ENCODE peak calls at places on chromosomes 16 and 17, in ten cellular contexts. One of them, this sample, is unnamed.

GRCh38 chr17:33385713-33386112 is 92.6 kb upstream of the ASIC2 start:
- DNase-seq in stimulated activated CD8-positive, alpha-beta memory T cell treated with anti-CD3 and anti-CD28 coated beads, Interleukin-7, amount 100 ng/mL, for 1 hour: no peak
- DNase-seq in NCI-H1417: no peak
- DNase-seq in activated CD8-positive, alpha-beta memory T cell treated with anti-CD3 and anti-CD28 coated beads for 24 hours: no peak
- DNase-seq in kidney glomerular epithelial cell: no peak
- DNase-seq in activated CD4-positive, alpha-beta T cell treated with anti-CD3 and anti-CD28 coated beads for 36 hours: no peak
- DNase-seq in nephron progenitor cell: no peak
- DNase-seq in ureter: no peak
- DNase-seq in CD4-positive, alpha-beta T cell: no peak
- DNase-seq in BJ: no peak
- DNase-seq in this sample: no peak

GRCh38 chr16:14335297-14335696 is 264.2 kb downstream of the MRTFB start:
- DNase-seq in stimulated activated CD8-positive, alpha-beta memory T cell treated with anti-CD3 and anti-CD28 coated beads, Interleukin-7, amount 100 ng/mL, for 1 hour: no peak
- DNase-seq in NCI-H1417: no peak
- DNase-seq in activated CD8-positive, alpha-beta memory T cell treated with anti-CD3 and anti-CD28 coated beads for 24 hours: no peak
- DNase-seq in kidney glomerular epithelial cell: no peak
- DNase-seq in activated CD4-positive, alpha-beta T cell treated with anti-CD3 and anti-CD28 coated beads for 36 hours: no peak
- DNase-seq in nephron progenitor cell: no peak
- DNase-seq in ureter: no peak
- DNase-seq in CD4-positive, alpha-beta T cell: no peak
- DNase-seq in BJ: no peak
- DNase-seq in this sample: no peak

GRCh38 chr17:28896884-28897768 is at the start of gene FLOT2:
- DNase-seq in stimulated activated CD8-positive, alpha-beta memory T cell treated with anti-CD3 and anti-CD28 coated beads, Interleukin-7, amount 100 ng/mL, for 1 hour: peak
- DNase-seq in NCI-H1417: peak
- DNase-seq in activated CD8-positive, alpha-beta memory T cell treated with anti-CD3 and anti-CD28 coated beads for 24 hours: peak
- DNase-seq in kidney glomerular epithelial cell: no peak
- DNase-seq in activated CD4-positive, alpha-beta T cell treated with anti-CD3 and anti-CD28 coated beads for 36 hours: peak
- DNase-seq in nephron progenitor cell: peak
- DNase-seq in ureter: peak
- DNase-seq in CD4-positive, alpha-beta T cell: peak
- DNase-seq in BJ: no peak
- DNase-seq in this sample: peak

GRCh38 chr17:1495265-1495664 is 2.8 kb upstream of the MYO1C start:
- DNase-seq in stimulated activated CD8-positive, alpha-beta memory T cell treated with anti-CD3 and anti-CD28 coated beads, Interleukin-7, amount 100 ng/mL, for 1 hour: no peak
- DNase-seq in NCI-H1417: no peak
- DNase-seq in activated CD8-positive, alpha-beta memory T cell treated with anti-CD3 and anti-CD28 coated beads for 24 hours: no peak
- DNase-seq in kidney glomerular epithelial cell: no peak
- DNase-seq in activated CD4-positive, alpha-beta T cell treated with anti-CD3 and anti-CD28 coated beads for 36 hours: no peak
- DNase-seq in nephron progenitor cell: no peak
- DNase-seq in ureter: peak
- DNase-seq in CD4-positive, alpha-beta T cell: no peak
- DNase-seq in BJ: no peak
- DNase-seq in this sample: no peak

GRCh38 chr16:50598256-50598894 is 50.2 kb downstream of the NKD1 start:
- DNase-seq in stimulated activated CD8-positive, alpha-beta memory T cell treated with anti-CD3 and anti-CD28 coated beads, Interleukin-7, amount 100 ng/mL, for 1 hour: no peak
- DNase-seq in NCI-H1417: no peak
- DNase-seq in activated CD8-positive, alpha-beta memory T cell treated with anti-CD3 and anti-CD28 coated beads for 24 hours: no peak
- DNase-seq in kidney glomerular epithelial cell: no peak
- DNase-seq in activated CD4-positive, alpha-beta T cell treated with anti-CD3 and anti-CD28 coated beads for 36 hours: no peak
- DNase-seq in nephron progenitor cell: no peak
- DNase-seq in ureter: no peak
- DNase-seq in CD4-positive, alpha-beta T cell: no peak
- DNase-seq in BJ: no peak
- DNase-seq in this sample: no peak

GRCh38 chr17:43976956-43977837 is 23.5 kb upstream of the PYY start:
- DNase-seq in stimulated activated CD8-positive, alpha-beta memory T cell treated with anti-CD3 and anti-CD28 coated beads, Interleukin-7, amount 100 ng/mL, for 1 hour: no peak
- DNase-seq in NCI-H1417: no peak
- DNase-seq in activated CD8-positive, alpha-beta memory T cell treated with anti-CD3 and anti-CD28 coated beads for 24 hours: no peak
- DNase-seq in kidney glomerular epithelial cell: no peak
- DNase-seq in activated CD4-positive, alpha-beta T cell treated with anti-CD3 and anti-CD28 coated beads for 36 hours: no peak
- DNase-seq in nephron progenitor cell: no peak
- DNase-seq in ureter: no peak
- DNase-seq in CD4-positive, alpha-beta T cell: no peak
- DNase-seq in BJ: no peak
- DNase-seq in this sample: no peak

GRCh38 chr17:2996208-2996855 is 67.1 kb downstream of the OR1D5 start:
- DNase-seq in stimulated activated CD8-positive, alpha-beta memory T cell treated with anti-CD3 and anti-CD28 coated beads, Interleukin-7, amount 100 ng/mL, for 1 hour: no peak
- DNase-seq in NCI-H1417: no peak
- DNase-seq in activated CD8-positive, alpha-beta memory T cell treated with anti-CD3 and anti-CD28 coated beads for 24 hours: no peak
- DNase-seq in kidney glomerular epithelial cell: no peak
- DNase-seq in activated CD4-positive, alpha-beta T cell treated with anti-CD3 and anti-CD28 coated beads for 36 hours: no peak
- DNase-seq in nephron progenitor cell: no peak
- DNase-seq in ureter: no peak
- DNase-seq in CD4-positive, alpha-beta T cell: no peak
- DNase-seq in BJ: no peak
- DNase-seq in this sample: peak

GRCh38 chr16:8686879-8687278 is 12.5 kb downstream of the ABAT start:
- DNase-seq in stimulated activated CD8-positive, alpha-beta memory T cell treated with anti-CD3 and anti-CD28 coated beads, Interleukin-7, amount 100 ng/mL, for 1 hour: no peak
- DNase-seq in NCI-H1417: no peak
- DNase-seq in activated CD8-positive, alpha-beta memory T cell treated with anti-CD3 and anti-CD28 coated beads for 24 hours: no peak
- DNase-seq in kidney glomerular epithelial cell: no peak
- DNase-seq in activated CD4-positive, alpha-beta T cell treated with anti-CD3 and anti-CD28 coated beads for 36 hours: no peak
- DNase-seq in nephron progenitor cell: no peak
- DNase-seq in ureter: no peak
- DNase-seq in CD4-positive, alpha-beta T cell: no peak
- DNase-seq in BJ: no peak
- DNase-seq in this sample: no peak

GRCh38 chr17:8572767-8573166 is 57.8 kb downstream of the MYH10 start:
- DNase-seq in stimulated activated CD8-positive, alpha-beta memory T cell treated with anti-CD3 and anti-CD28 coated beads, Interleukin-7, amount 100 ng/mL, for 1 hour: no peak
- DNase-seq in NCI-H1417: no peak
- DNase-seq in activated CD8-positive, alpha-beta memory T cell treated with anti-CD3 and anti-CD28 coated beads for 24 hours: no peak
- DNase-seq in kidney glomerular epithelial cell: no peak
- DNase-seq in activated CD4-positive, alpha-beta T cell treated with anti-CD3 and anti-CD28 coated beads for 36 hours: no peak
- DNase-seq in nephron progenitor cell: no peak
- DNase-seq in ureter: no peak
- DNase-seq in CD4-positive, alpha-beta T cell: no peak
- DNase-seq in BJ: no peak
- DNase-seq in this sample: no peak

GRCh38 chr17:15257316-15257925 is 7.7 kb downstream of the PMP22 start:
- DNase-seq in stimulated activated CD8-positive, alpha-beta memory T cell treated with anti-CD3 and anti-CD28 coated beads, Interleukin-7, amount 100 ng/mL, for 1 hour: peak
- DNase-seq in NCI-H1417: peak
- DNase-seq in activated CD8-positive, alpha-beta memory T cell treated with anti-CD3 and anti-CD28 coated beads for 24 hours: peak
- DNase-seq in kidney glomerular epithelial cell: peak
- DNase-seq in activated CD4-positive, alpha-beta T cell treated with anti-CD3 and anti-CD28 coated beads for 36 hours: peak
- DNase-seq in nephron progenitor cell: peak
- DNase-seq in ureter: peak
- DNase-seq in CD4-positive, alpha-beta T cell: peak
- DNase-seq in BJ: peak
- DNase-seq in this sample: peak

GRCh38 chr17:50890675-50891516 is 24.7 kb upstream of the TOB1 start:
- DNase-seq in stimulated activated CD8-positive, alpha-beta memory T cell treated with anti-CD3 and anti-CD28 coated beads, Interleukin-7, amount 100 ng/mL, for 1 hour: no peak
- DNase-seq in NCI-H1417: no peak
- DNase-seq in activated CD8-positive, alpha-beta memory T cell treated with anti-CD3 and anti-CD28 coated beads for 24 hours: no peak
- DNase-seq in kidney glomerular epithelial cell: no peak
- DNase-seq in activated CD4-positive, alpha-beta T cell treated with anti-CD3 and anti-CD28 coated beads for 36 hours: no peak
- DNase-seq in nephron progenitor cell: no peak
- DNase-seq in ureter: no peak
- DNase-seq in CD4-positive, alpha-beta T cell: no peak
- DNase-seq in BJ: no peak
- DNase-seq in this sample: no peak

GRCh38 chr17:35214631-35215273 is 20.6 kb upstream of the SLC35G3 start:
- DNase-seq in stimulated activated CD8-positive, alpha-beta memory T cell treated with anti-CD3 and anti-CD28 coated beads, Interleukin-7, amount 100 ng/mL, for 1 hour: no peak
- DNase-seq in NCI-H1417: no peak
- DNase-seq in activated CD8-positive, alpha-beta memory T cell treated with anti-CD3 and anti-CD28 coated beads for 24 hours: peak
- DNase-seq in kidney glomerular epithelial cell: no peak
- DNase-seq in activated CD4-positive, alpha-beta T cell treated with anti-CD3 and anti-CD28 coated beads for 36 hours: peak
- DNase-seq in nephron progenitor cell: no peak
- DNase-seq in ureter: no peak
- DNase-seq in CD4-positive, alpha-beta T cell: peak
- DNase-seq in BJ: no peak
- DNase-seq in this sample: no peak

GRCh38 chr16:71645450-71645849 is 19.5 kb downstream of the MARVELD3 start:
- DNase-seq in stimulated activated CD8-positive, alpha-beta memory T cell treated with anti-CD3 and anti-CD28 coated beads, Interleukin-7, amount 100 ng/mL, for 1 hour: no peak
- DNase-seq in NCI-H1417: no peak
- DNase-seq in activated CD8-positive, alpha-beta memory T cell treated with anti-CD3 and anti-CD28 coated beads for 24 hours: no peak
- DNase-seq in kidney glomerular epithelial cell: peak
- DNase-seq in activated CD4-positive, alpha-beta T cell treated with anti-CD3 and anti-CD28 coated beads for 36 hours: peak
- DNase-seq in nephron progenitor cell: no peak
- DNase-seq in ureter: no peak
- DNase-seq in CD4-positive, alpha-beta T cell: no peak
- DNase-seq in BJ: no peak
- DNase-seq in this sample: peak

GRCh38 chr16:68005786-68006286 is 6.6 kb upstream of the DPEP2 start:
- DNase-seq in stimulated activated CD8-positive, alpha-beta memory T cell treated with anti-CD3 and anti-CD28 coated beads, Interleukin-7, amount 100 ng/mL, for 1 hour: no peak
- DNase-seq in NCI-H1417: no peak
- DNase-seq in activated CD8-positive, alpha-beta memory T cell treated with anti-CD3 and anti-CD28 coated beads for 24 hours: peak
- DNase-seq in kidney glomerular epithelial cell: no peak
- DNase-seq in activated CD4-positive, alpha-beta T cell treated with anti-CD3 and anti-CD28 coated beads for 36 hours: peak
- DNase-seq in nephron progenitor cell: no peak
- DNase-seq in ureter: peak
- DNase-seq in CD4-positive, alpha-beta T cell: peak
- DNase-seq in BJ: no peak
- DNase-seq in this sample: no peak

GRCh38 chr17:57138030-57138911 is 53.2 kb downstream of the AKAP1 start:
- DNase-seq in stimulated activated CD8-positive, alpha-beta memory T cell treated with anti-CD3 and anti-CD28 coated beads, Interleukin-7, amount 100 ng/mL, for 1 hour: no peak
- DNase-seq in NCI-H1417: no peak
- DNase-seq in activated CD8-positive, alpha-beta memory T cell treated with anti-CD3 and anti-CD28 coated beads for 24 hours: no peak
- DNase-seq in kidney glomerular epithelial cell: no peak
- DNase-seq in activated CD4-positive, alpha-beta T cell treated with anti-CD3 and anti-CD28 coated beads for 36 hours: no peak
- DNase-seq in nephron progenitor cell: no peak
- DNase-seq in ureter: no peak
- DNase-seq in CD4-positive, alpha-beta T cell: no peak
- DNase-seq in BJ: no peak
- DNase-seq in this sample: no peak

GRCh38 chr16:79994413-79994812 is 393.9 kb upstream of the MAF start:
- DNase-seq in stimulated activated CD8-positive, alpha-beta memory T cell treated with anti-CD3 and anti-CD28 coated beads, Interleukin-7, amount 100 ng/mL, for 1 hour: no peak
- DNase-seq in NCI-H1417: no peak
- DNase-seq in activated CD8-positive, alpha-beta memory T cell treated with anti-CD3 and anti-CD28 coated beads for 24 hours: no peak
- DNase-seq in kidney glomerular epithelial cell: no peak
- DNase-seq in activated CD4-positive, alpha-beta T cell treated with anti-CD3 and anti-CD28 coated beads for 36 hours: no peak
- DNase-seq in nephron progenitor cell: no peak
- DNase-seq in ureter: no peak
- DNase-seq in CD4-positive, alpha-beta T cell: no peak
- DNase-seq in BJ: no peak
- DNase-seq in this sample: no peak

GRCh38 chr16:58034786-58035185 is 9.2 kb downstream of the MMP15 start:
- DNase-seq in stimulated activated CD8-positive, alpha-beta memory T cell treated with anti-CD3 and anti-CD28 coated beads, Interleukin-7, amount 100 ng/mL, for 1 hour: no peak
- DNase-seq in NCI-H1417: no peak
- DNase-seq in activated CD8-positive, alpha-beta memory T cell treated with anti-CD3 and anti-CD28 coated beads for 24 hours: no peak
- DNase-seq in kidney glomerular epithelial cell: no peak
- DNase-seq in activated CD4-positive, alpha-beta T cell treated with anti-CD3 and anti-CD28 coated beads for 36 hours: no peak
- DNase-seq in nephron progenitor cell: no peak
- DNase-seq in ureter: no peak
- DNase-seq in CD4-positive, alpha-beta T cell: no peak
- DNase-seq in BJ: no peak
- DNase-seq in this sample: no peak

GRCh38 chr16:3171855-3172593 is 16.0 kb upstream of the OR1F1 start:
- DNase-seq in stimulated activated CD8-positive, alpha-beta memory T cell treated with anti-CD3 and anti-CD28 coated beads, Interleukin-7, amount 100 ng/mL, for 1 hour: no peak
- DNase-seq in NCI-H1417: no peak
- DNase-seq in activated CD8-positive, alpha-beta memory T cell treated with anti-CD3 and anti-CD28 coated beads for 24 hours: peak
- DNase-seq in kidney glomerular epithelial cell: peak
- DNase-seq in activated CD4-positive, alpha-beta T cell treated with anti-CD3 and anti-CD28 coated beads for 36 hours: peak
- DNase-seq in nephron progenitor cell: peak
- DNase-seq in ureter: no peak
- DNase-seq in CD4-positive, alpha-beta T cell: no peak
- DNase-seq in BJ: no peak
- DNase-seq in this sample: peak

GRCh38 chr16:68359398-68360191 is 48.8 kb downstream of the PRMT7 start:
- DNase-seq in stimulated activated CD8-positive, alpha-beta memory T cell treated with anti-CD3 and anti-CD28 coated beads, Interleukin-7, amount 100 ng/mL, for 1 hour: no peak
- DNase-seq in NCI-H1417: no peak
- DNase-seq in activated CD8-positive, alpha-beta memory T cell treated with anti-CD3 and anti-CD28 coated beads for 24 hours: no peak
- DNase-seq in kidney glomerular epithelial cell: no peak
- DNase-seq in activated CD4-positive, alpha-beta T cell treated with anti-CD3 and anti-CD28 coated beads for 36 hours: no peak
- DNase-seq in nephron progenitor cell: no peak
- DNase-seq in ureter: no peak
- DNase-seq in CD4-positive, alpha-beta T cell: no peak
- DNase-seq in BJ: no peak
- DNase-seq in this sample: no peak

GRCh38 chr17:71188811-71189492 is 931.9 kb upstream of the SOX9 start:
- DNase-seq in stimulated activated CD8-positive, alpha-beta memory T cell treated with anti-CD3 and anti-CD28 coated beads, Interleukin-7, amount 100 ng/mL, for 1 hour: no peak
- DNase-seq in NCI-H1417: no peak
- DNase-seq in activated CD8-positive, alpha-beta memory T cell treated with anti-CD3 and anti-CD28 coated beads for 24 hours: no peak
- DNase-seq in kidney glomerular epithelial cell: peak
- DNase-seq in activated CD4-positive, alpha-beta T cell treated with anti-CD3 and anti-CD28 coated beads for 36 hours: no peak
- DNase-seq in nephron progenitor cell: no peak
- DNase-seq in ureter: no peak
- DNase-seq in CD4-positive, alpha-beta T cell: no peak
- DNase-seq in BJ: peak
- DNase-seq in this sample: peak

GRCh38 chr17:1630662-1631061 is 2.0 kb upstream of the SLC43A2 start:
- DNase-seq in stimulated activated CD8-positive, alpha-beta memory T cell treated with anti-CD3 and anti-CD28 coated beads, Interleukin-7, amount 100 ng/mL, for 1 hour: no peak
- DNase-seq in NCI-H1417: no peak
- DNase-seq in activated CD8-positive, alpha-beta memory T cell treated with anti-CD3 and anti-CD28 coated beads for 24 hours: no peak
- DNase-seq in kidney glomerular epithelial cell: no peak
- DNase-seq in activated CD4-positive, alpha-beta T cell treated with anti-CD3 and anti-CD28 coated beads for 36 hours: no peak
- DNase-seq in nephron progenitor cell: no peak
- DNase-seq in ureter: no peak
- DNase-seq in CD4-positive, alpha-beta T cell: no peak
- DNase-seq in BJ: no peak
- DNase-seq in this sample: no peak

GRCh38 chr17:46841561-46842379 is 9.6 kb upstream of the WNT9B start:
- DNase-seq in stimulated activated CD8-positive, alpha-beta memory T cell treated with anti-CD3 and anti-CD28 coated beads, Interleukin-7, amount 100 ng/mL, for 1 hour: no peak
- DNase-seq in NCI-H1417: no peak
- DNase-seq in activated CD8-positive, alpha-beta memory T cell treated with anti-CD3 and anti-CD28 coated beads for 24 hours: peak
- DNase-seq in kidney glomerular epithelial cell: no peak
- DNase-seq in activated CD4-positive, alpha-beta T cell treated with anti-CD3 and anti-CD28 coated beads for 36 hours: peak
- DNase-seq in nephron progenitor cell: peak
- DNase-seq in ureter: no peak
- DNase-seq in CD4-positive, alpha-beta T cell: no peak
- DNase-seq in BJ: no peak
- DNase-seq in this sample: no peak

GRCh38 chr16:80759419-80760162 is 44.8 kb downstream of the CDYL2 start:
- DNase-seq in stimulated activated CD8-positive, alpha-beta memory T cell treated with anti-CD3 and anti-CD28 coated beads, Interleukin-7, amount 100 ng/mL, for 1 hour: no peak
- DNase-seq in NCI-H1417: no peak
- DNase-seq in activated CD8-positive, alpha-beta memory T cell treated with anti-CD3 and anti-CD28 coated beads for 24 hours: no peak
- DNase-seq in kidney glomerular epithelial cell: peak
- DNase-seq in activated CD4-positive, alpha-beta T cell treated with anti-CD3 and anti-CD28 coated beads for 36 hours: no peak
- DNase-seq in nephron progenitor cell: no peak
- DNase-seq in ureter: no peak
- DNase-seq in CD4-positive, alpha-beta T cell: no peak
- DNase-seq in BJ: no peak
- DNase-seq in this sample: no peak

GRCh38 chr16:4682616-4683254 is 10.6 kb upstream of the NUDT16L1 start:
- DNase-seq in stimulated activated CD8-positive, alpha-beta memory T cell treated with anti-CD3 and anti-CD28 coated beads, Interleukin-7, amount 100 ng/mL, for 1 hour: no peak
- DNase-seq in NCI-H1417: no peak
- DNase-seq in activated CD8-positive, alpha-beta memory T cell treated with anti-CD3 and anti-CD28 coated beads for 24 hours: peak
- DNase-seq in kidney glomerular epithelial cell: no peak
- DNase-seq in activated CD4-positive, alpha-beta T cell treated with anti-CD3 and anti-CD28 coated beads for 36 hours: peak
- DNase-seq in nephron progenitor cell: peak
- DNase-seq in ureter: no peak
- DNase-seq in CD4-positive, alpha-beta T cell: no peak
- DNase-seq in BJ: no peak
- DNase-seq in this sample: peak

GRCh38 chr16:11299865-11300559 is 18.9 kb upstream of the PRM1 start:
- DNase-seq in stimulated activated CD8-positive, alpha-beta memory T cell treated with anti-CD3 and anti-CD28 coated beads, Interleukin-7, amount 100 ng/mL, for 1 hour: no peak
- DNase-seq in NCI-H1417: no peak
- DNase-seq in activated CD8-positive, alpha-beta memory T cell treated with anti-CD3 and anti-CD28 coated beads for 24 hours: no peak
- DNase-seq in kidney glomerular epithelial cell: no peak
- DNase-seq in activated CD4-positive, alpha-beta T cell treated with anti-CD3 and anti-CD28 coated beads for 36 hours: no peak
- DNase-seq in nephron progenitor cell: no peak
- DNase-seq in ureter: no peak
- DNase-seq in CD4-positive, alpha-beta T cell: no peak
- DNase-seq in BJ: no peak
- DNase-seq in this sample: no peak

GRCh38 chr16:24986512-24987303 is 28.5 kb downstream of the ARHGAP17 start:
- DNase-seq in stimulated activated CD8-positive, alpha-beta memory T cell treated with anti-CD3 and anti-CD28 coated beads, Interleukin-7, amount 100 ng/mL, for 1 hour: no peak
- DNase-seq in NCI-H1417: no peak
- DNase-seq in activated CD8-positive, alpha-beta memory T cell treated with anti-CD3 and anti-CD28 coated beads for 24 hours: peak
- DNase-seq in kidney glomerular epithelial cell: no peak
- DNase-seq in activated CD4-positive, alpha-beta T cell treated with anti-CD3 and anti-CD28 coated beads for 36 hours: no peak
- DNase-seq in nephron progenitor cell: no peak
- DNase-seq in ureter: no peak
- DNase-seq in CD4-positive, alpha-beta T cell: no peak
- DNase-seq in BJ: peak
- DNase-seq in this sample: peak

GRCh38 chr17:65936013-65936412 is 255.9 kb downstream of the CEP112 start:
- DNase-seq in stimulated activated CD8-positive, alpha-beta memory T cell treated with anti-CD3 and anti-CD28 coated beads, Interleukin-7, amount 100 ng/mL, for 1 hour: no peak
- DNase-seq in NCI-H1417: no peak
- DNase-seq in activated CD8-positive, alpha-beta memory T cell treated with anti-CD3 and anti-CD28 coated beads for 24 hours: no peak
- DNase-seq in kidney glomerular epithelial cell: no peak
- DNase-seq in activated CD4-positive, alpha-beta T cell treated with anti-CD3 and anti-CD28 coated beads for 36 hours: no peak
- DNase-seq in nephron progenitor cell: no peak
- DNase-seq in ureter: no peak
- DNase-seq in CD4-positive, alpha-beta T cell: no peak
- DNase-seq in BJ: no peak
- DNase-seq in this sample: peak

GRCh38 chr17:28552201-28552999 is at the start of gene UNC119:
- DNase-seq in stimulated activated CD8-positive, alpha-beta memory T cell treated with anti-CD3 and anti-CD28 coated beads, Interleukin-7, amount 100 ng/mL, for 1 hour: peak
- DNase-seq in NCI-H1417: peak
- DNase-seq in activated CD8-positive, alpha-beta memory T cell treated with anti-CD3 and anti-CD28 coated beads for 24 hours: peak
- DNase-seq in kidney glomerular epithelial cell: peak
- DNase-seq in activated CD4-positive, alpha-beta T cell treated with anti-CD3 and anti-CD28 coated beads for 36 hours: peak
- DNase-seq in nephron progenitor cell: peak
- DNase-seq in ureter: peak
- DNase-seq in CD4-positive, alpha-beta T cell: peak
- DNase-seq in BJ: no peak
- DNase-seq in this sample: peak

This sample was measured in IMR-90.